ENCODE peak calls at places on chromosomes 13 and 19, in ten cellular contexts. O is effector memory CD4-positive, alpha-beta T cell; N is fibroblast of mammary gland; U is epithelial cell of proximal tubule; K is brain microvascular endothelial cell; V is coronary artery; L is Peyer's patch; B is AG09309; R is heart left ventricle; M is osteoblast. F is an unnamed sample.

GRCh38 chr19:3782330-3782729 is 3.9 kb downstream of the MATK start:
- DNase-seq in O (no peak), N (no peak), U (no peak), K (no peak), V (no peak), L (no peak), B (no peak), R (no peak), M (peak), F (no peak)

GRCh38 chr13:44402902-44403719 is 29.5 kb downstream of the SERP2 start:
- DNase-seq in O (no peak), N (no peak), U (no peak), K (no peak), V (no peak), L (no peak), B (no peak), R (no peak), M (peak), F (no peak)

GRCh38 chr19:6092329-6093286 is 17.7 kb downstream of the RFX2 start:
- DNase-seq in O (no peak), N (peak), U (peak), K (peak), V (peak), L (no peak), B (no peak), R (peak), M (peak), F (peak)

GRCh38 chr13:31767175-31767900 is 28.0 kb downstream of the RXFP2 start:
- DNase-seq in O (no peak), N (peak), U (peak), K (peak), V (no peak), L (no peak), B (peak), R (no peak), M (peak), F (peak)

GRCh38 chr13:95457294-95457693 is 95.2 kb upstream of the CLDN10 start:
- DNase-seq in O (no peak), N (peak), U (no peak), K (peak), V (no peak), L (no peak), B (no peak), R (no peak), M (no peak), F (no peak)

GRCh38 chr13:104043184-104043583 is 977.0 kb upstream of the SLC10A2 start:
- DNase-seq in O (no peak), N (no peak), U (no peak), K (no peak), V (no peak), L (no peak), B (no peak), R (no peak), M (no peak), F (peak)

GRCh38 chr19:52391135-52391534 is 6.5 kb upstream of the ZNF528 start:
- DNase-seq in O (no peak), N (no peak), U (no peak), K (no peak), V (no peak), L (no peak), B (no peak), R (no peak), M (no peak), F (no peak)

GRCh38 chr19:46732966-46733692 is 12.7 kb upstream of the FKRP start:
- DNase-seq in O (no peak), N (peak), U (no peak), K (peak), V (no peak), L (no peak), B (no peak), R (peak), M (peak), F (no peak)

GRCh38 chr13:112596220-112596619 is 8.3 kb upstream of the TUBGCP3 start:
- DNase-seq in O (no peak), N (no peak), U (no peak), K (no peak), V (no peak), L (no peak), B (no peak), R (no peak), M (no peak), F (no peak)

DNA sequence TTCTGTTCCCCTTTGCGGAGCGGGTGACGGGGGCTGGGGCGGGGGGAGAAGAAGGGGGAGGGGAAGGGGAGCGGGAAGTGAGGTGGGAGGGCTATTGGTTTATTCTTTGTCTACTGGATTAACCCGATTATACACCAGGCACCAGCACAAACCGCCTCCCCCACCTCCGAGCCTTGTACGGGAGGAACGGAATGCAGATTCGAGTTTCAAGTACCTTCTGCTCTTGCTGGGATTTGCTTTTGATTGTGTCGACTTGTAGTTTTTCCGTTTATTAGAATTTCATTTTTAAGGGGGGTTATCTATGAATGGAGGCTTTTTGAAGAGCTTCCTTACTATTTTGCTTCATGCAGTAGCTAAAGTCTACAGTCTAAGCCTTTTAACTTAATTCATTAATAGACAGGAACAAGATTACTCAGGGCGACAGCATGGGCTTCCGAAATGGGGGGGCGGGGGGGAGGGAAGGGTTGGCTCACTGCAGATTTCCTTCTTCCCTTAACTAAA is 895 bp upstream of the SPRY2 start:
- DNase-seq in O (no peak), N (peak), U (no peak), K (peak), V (peak), L (no peak), B (no peak), R (peak), M (peak), F (peak)
- H3K4me3 ChIP-seq in O (peak), N (peak), U (peak), K (peak), V (peak), L (peak), B (peak), R (peak), M (peak), F (peak)

DNA sequence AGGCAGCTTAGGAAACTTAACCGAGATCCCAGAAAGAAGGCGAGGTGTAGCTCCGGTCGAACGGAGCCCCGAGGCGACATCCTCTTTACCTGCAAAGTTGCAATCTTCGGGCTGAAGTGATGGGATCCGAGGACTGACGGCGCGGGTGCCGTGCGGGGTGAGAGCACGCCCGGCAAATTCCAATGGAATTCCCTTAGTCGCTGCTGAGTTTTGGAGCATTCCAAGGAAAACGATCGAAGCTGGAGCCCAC is 141 bp downstream of the TRPC4 start:
- DNase-seq in O (no peak), N (peak), U (no peak), K (no peak), V (no peak), L (no peak), B (no peak), R (peak), M (no peak), F (no peak)
- H3K4me3 ChIP-seq in O (no peak), N (peak), U (peak), K (peak), V (peak), L (peak), B (peak), R (peak), M (peak), F (peak)

DNA sequence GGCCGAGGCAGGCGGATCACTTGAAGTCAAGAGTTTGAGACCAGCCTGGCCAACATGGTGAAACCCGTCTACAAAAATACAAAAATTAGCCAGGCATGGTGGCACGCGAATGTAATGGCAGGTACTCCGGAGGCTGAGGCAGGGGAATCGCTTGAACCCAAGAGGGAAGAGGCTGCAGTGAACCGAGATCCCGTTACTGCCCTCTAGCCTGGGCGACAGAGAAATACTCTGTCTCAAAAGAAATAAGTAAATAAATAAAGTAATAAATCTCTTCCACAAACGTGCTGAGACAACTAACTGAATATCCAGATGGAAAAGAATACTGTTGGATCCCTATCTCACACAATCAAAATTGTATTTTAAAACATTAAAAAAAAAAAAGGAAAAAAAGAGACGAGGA is 807 bp upstream of the ZNF813 start:
- DNase-seq in O (no peak), N (no peak), U (no peak), K (no peak), V (no peak), L (no peak), B (no peak), R (no peak), M (peak), F (no peak)
- H3K4me3 ChIP-seq in O (peak), N (peak), U (peak), K (peak), V (peak), L (peak), B (peak), R (peak), M (peak), F (peak)

DNA sequence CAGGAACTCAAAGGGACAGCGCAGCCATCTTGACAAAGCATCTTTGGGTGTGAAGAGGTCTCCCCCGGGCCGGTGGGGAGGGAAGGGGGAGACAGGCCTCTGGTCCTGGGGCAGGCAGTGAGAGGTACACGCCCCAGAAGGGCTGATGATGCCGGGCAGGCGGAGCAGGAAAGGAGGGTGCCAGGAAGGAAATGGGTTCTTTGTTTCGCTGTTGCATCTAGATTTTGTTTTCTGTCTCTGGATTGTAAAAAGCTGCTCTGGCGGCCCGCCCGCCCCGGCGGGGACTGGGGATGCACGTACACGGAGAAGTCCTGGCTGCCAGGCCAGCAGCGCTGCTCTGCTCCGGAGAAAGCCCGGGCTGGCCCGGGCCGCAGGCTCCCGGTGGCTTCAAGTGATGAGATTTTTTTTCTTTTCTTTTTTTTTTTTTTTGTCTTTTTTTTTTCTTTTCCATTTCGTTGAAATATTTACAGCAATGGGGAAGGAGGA is 13.2 kb upstream of the ASF1B start:
- DNase-seq in O (peak), N (peak), U (no peak), K (no peak), V (peak), L (peak), B (no peak), R (peak), M (peak), F (peak)
- H3K4me3 ChIP-seq in O (peak), N (peak), U (no peak), K (no peak), V (peak), L (peak), B (peak), R (no peak), M (no peak), F (no peak)

GRCh38 chr19:2774083-2774679 is 8.9 kb downstream of the SGTA start:
- DNase-seq in O (no peak), N (no peak), U (no peak), K (no peak), V (no peak), L (no peak), B (no peak), R (peak), M (no peak), F (no peak)
- H3K4me3 ChIP-seq in O (no peak), N (no peak), U (no peak), K (no peak), V (no peak), L (no peak), B (no peak), R (no peak), M (no peak), F (no peak)

GRCh38 chr19:35142531-35143230 is 374 bp upstream of the FXYD7 start:
- DNase-seq in O (peak), N (no peak), U (no peak), K (no peak), V (no peak), L (peak), B (no peak), R (peak), M (peak), F (no peak)
- H3K4me3 ChIP-seq in O (peak), N (no peak), U (no peak), K (no peak), V (peak), L (peak), B (no peak), R (no peak), M (no peak), F (no peak)

GRCh38 chr19:49513746-49514118 is 1.3 kb downstream of the FCGRT start:
- DNase-seq in O (no peak), N (no peak), U (no peak), K (no peak), V (no peak), L (no peak), B (no peak), R (no peak), M (peak), F (no peak)
- H3K4me3 ChIP-seq in O (peak), N (no peak), U (peak), K (peak), V (peak), L (peak), B (no peak), R (peak), M (peak), F (no peak)

GRCh38 chr13:99969934-99970760 is 1.4 kb downstream of the ZIC5 start:
- DNase-seq in O (peak), N (peak), U (no peak), K (no peak), V (no peak), L (no peak), B (no peak), R (no peak), M (peak), F (no peak)
- H3K4me3 ChIP-seq in O (peak), N (no peak), U (no peak), K (peak), V (peak), L (peak), B (peak), R (no peak), M (no peak), F (no peak)

F was measured in bronchial epithelial cell.